ENCODE peak calls at places on chromosomes 5 and 9, in four cellular contexts. K is NCI-H1105, D is hypothalamus, C is activated gamma-delta T cell treated with Interleukin-2 at 50 U/mL for 16 hours. G is an unnamed sample.

GRCh38 chr9:137439158-137439714 is 1.9 kb downstream of the ENTPD8 start:
- DNase-seq in C (no peak), K (no peak), D (no peak), G (no peak)

GRCh38 chr9:136944094-136944518 is 432 bp downstream of the FBXW5 start:
- DNase-seq in C (no peak), K (no peak), D (no peak), G (no peak)

GRCh38 chr5:143401846-143402463 is 1.5 kb downstream of the NR3C1 start:
- DNase-seq in C (no peak), K (no peak), D (no peak), G (no peak)

GRCh38 chr5:169670769-169671525 is 33.9 kb downstream of the DOCK2 start:
- DNase-seq in K (no peak), C (no peak), D (no peak), G (no peak)

GRCh38 chr5:75707911-75708509 is 9.2 kb downstream of the POC5 start:
- DNase-seq in C (no peak), D (no peak), K (no peak), G (peak)

GRCh38 chr5:42985129-42986037 is 54.7 kb downstream of the ANXA2R start:
- DNase-seq in D (no peak), C (no peak), K (no peak), G (no peak)

GRCh38 chr5:116492016-116492623 is 82.5 kb downstream of the SEMA6A start:
- DNase-seq in K (no peak), D (no peak), C (no peak), G (peak)

GRCh38 chr5:139903450-139903804 is 107.8 kb downstream of the PSD2 start:
- DNase-seq in C (no peak), D (no peak), K (no peak), G (no peak)

GRCh38 chr5:68086857-68087256 is 128.7 kb upstream of the PIK3R1 start:
- DNase-seq in D (no peak), C (no peak), K (no peak), G (peak)

GRCh38 chr9:76818271-76818670 is 54.0 kb downstream of the PCA3 start:
- DNase-seq in K (no peak), D (no peak), C (no peak), G (peak)

GRCh38 chr9:72807765-72808445 is 144.9 kb downstream of the ALDH1A1 start:
- DNase-seq in K (no peak), D (no peak), C (no peak), G (no peak)

GRCh38 chr9:69190086-69190865 is 16.2 kb downstream of the TJP2 start:
- DNase-seq in D (no peak), C (no peak), K (no peak), G (no peak)

GRCh38 chr5:121366515-121366914 is 485.2 kb upstream of the FTMT start:
- DNase-seq in K (no peak), D (no peak), C (no peak), G (no peak)

GRCh38 chr9:3699868-3700267 is 174.1 kb upstream of the RFX3 start:
- DNase-seq in K (no peak), D (no peak), C (no peak), G (no peak)

GRCh38 chr9:87596862-87597261 is 99.2 kb downstream of the DAPK1 start:
- DNase-seq in K (no peak), D (no peak), C (no peak), G (no peak)

GRCh38 chr5:1960595-1961303 is 78.0 kb upstream of the IRX4 start:
- DNase-seq in C (no peak), D (no peak), K (no peak), G (no peak)

GRCh38 chr9:16126042-16126441 is 573.2 kb downstream of the CCDC171 start:
- DNase-seq in K (no peak), C (no peak), D (no peak), G (no peak)

GRCh38 chr9:136882109-136882946 is 4.0 kb upstream of the TRAF2 start:
- DNase-seq in D (no peak), C (peak), K (no peak), G (peak)

GRCh38 chr5:102750435-102750834 is 4.7 kb upstream of the PAM start:
- DNase-seq in D (no peak), C (no peak), K (no peak), G (no peak)

GRCh38 chr5:36450229-36451024 is 148.7 kb upstream of the RANBP3L start:
- DNase-seq in K (no peak), D (no peak), C (no peak), G (no peak)

GRCh38 chr5:146772881-146773440 is 105.6 kb downstream of the PPP2R2B start:
- DNase-seq in C (no peak), K (no peak), D (no peak), G (no peak)

GRCh38 chr9:134433101-134433500 is 106.8 kb downstream of the RXRA start:
- DNase-seq in C (no peak), K (no peak), D (no peak), G (peak)

GRCh38 chr5:133396187-133396621 is 216.1 kb downstream of the FSTL4 start:
- DNase-seq in K (no peak), C (no peak), D (no peak), G (no peak)

GRCh38 chr5:174775071-174775470 is 50.7 kb downstream of the MSX2 start:
- DNase-seq in K (no peak), D (no peak), C (no peak), G (no peak)

GRCh38 chr5:42992035-42992570 is 48.0 kb downstream of the ANXA2R start:
- DNase-seq in K (peak), C (peak), D (no peak), G (peak)

GRCh38 chr9:3521961-3522360 is 3.8 kb downstream of the RFX3 start:
- DNase-seq in D (no peak), C (no peak), K (no peak), G (no peak)